ENCODE peak calls at places on chromosome 5, in five cellular contexts. E, A, Y, C and H are unnamed samples.
A peak's percentile ranks its signal among the peaks of the same experiment; 100 is the strongest.

GRCh38 chr5:172760933-172761332 is 10.1 kb downstream of the DUSP1 start:
- DNase-seq in E (no peak), A (no peak), Y (no peak), C (no peak), H (no peak)

GRCh38 chr5:88662801-88663360 is 220.1 kb downstream of the MEF2C start:
- DNase-seq in E (no peak), A (no peak), Y (no peak), C (no peak), H (no peak)

GRCh38 chr5:153629027-153629426 is 138.6 kb downstream of the GRIA1 start:
- DNase-seq in E (peak; percentile 47), A (peak; percentile 31), Y (peak; percentile 75), C (no peak), H (no peak)

GRCh38 chr5:132915681-132916080 is 42.2 kb downstream of the LEAP2 start:
- DNase-seq in E (no peak), A (no peak), Y (no peak), C (no peak), H (no peak)

GRCh38 chr5:153551537-153552079 is 61.1 kb downstream of the GRIA1 start:
- DNase-seq in E (no peak), A (no peak), Y (peak; percentile 30), C (no peak), H (no peak)

GRCh38 chr5:55885359-55885758 is 34.2 kb downstream of the IL31RA start:
- DNase-seq in E (no peak), A (no peak), Y (no peak), C (no peak), H (no peak)

GRCh38 chr5:54882841-54883240 is 102.6 kb downstream of the ESM1 start:
- DNase-seq in E (no peak), A (no peak), Y (no peak), C (no peak), H (no peak)

GRCh38 chr5:32850792-32851191 is 139.7 kb downstream of the NPR3 start:
- DNase-seq in E (no peak), A (no peak), Y (no peak), C (no peak), H (no peak)

GRCh38 chr5:107469485-107469884 is 201.3 kb downstream of the EFNA5 start:
- DNase-seq in E (no peak), A (no peak), Y (no peak), C (no peak), H (no peak)

GRCh38 chr5:60497706-60498500 is 202.1 kb downstream of the DEPDC1B start:
- DNase-seq in E (no peak), A (no peak), Y (no peak), C (no peak), H (no peak)

GRCh38 chr5:176630681-176631222 is 277 bp downstream of the EIF4E1B start:
- DNase-seq in E (no peak), A (no peak), Y (no peak), C (no peak), H (no peak)

GRCh38 chr5:150647275-150648251 is 7.1 kb downstream of the SYNPO start:
- DNase-seq in E (peak; percentile 76), A (no peak), Y (peak; percentile 45), C (peak; percentile 84), H (no peak)

GRCh38 chr5:180598316-180598701 is 7.0 kb upstream of the SCGB3A1 start:
- DNase-seq in E (no peak), A (no peak), Y (no peak), C (no peak), H (no peak)

GRCh38 chr5:138243794-138244193 is 30.6 kb downstream of the GFRA3 start:
- DNase-seq in E (no peak), A (peak; percentile 11), Y (peak; percentile 12), C (no peak), H (no peak)

GRCh38 chr5:58127486-58128220 is 332.2 kb downstream of the PLK2 start:
- DNase-seq in E (no peak), A (no peak), Y (no peak), C (no peak), H (no peak)

GRCh38 chr5:181084631-181085195 is 44.6 kb downstream of the BTNL9 start:
- DNase-seq in E (no peak), A (no peak), Y (no peak), C (no peak), H (no peak)

GRCh38 chr5:177098103-177098771 is 11.5 kb downstream of the FGFR4 start:
- DNase-seq in E (no peak), A (no peak), Y (peak; percentile 44), C (no peak), H (no peak)

GRCh38 chr5:107900721-107901120 is 230.0 kb upstream of the EFNA5 start:
- DNase-seq in E (no peak), A (no peak), Y (no peak), C (no peak), H (no peak)

GRCh38 chr5:39201160-39201794 is 18.1 kb downstream of the FYB1 start:
- DNase-seq in E (no peak), A (no peak), Y (no peak), C (no peak), H (no peak)

GRCh38 chr5:100643473-100643872 is 108.3 kb downstream of the FAM174A start:
- DNase-seq in E (no peak), A (no peak), Y (no peak), C (no peak), H (no peak)

GRCh38 chr5:148229840-148230239 is 8.5 kb upstream of the MARCOL start:
- DNase-seq in E (no peak), A (no peak), Y (no peak), C (no peak), H (no peak)

GRCh38 chr5:176132471-176133288 is 105.5 kb upstream of the SIMC1 start:
- DNase-seq in E (no peak), A (no peak), Y (no peak), C (no peak), H (no peak)

GRCh38 chr5:157828949-157829639 is 29.9 kb downstream of the CLINT1 start:
- DNase-seq in E (no peak), A (no peak), Y (no peak), C (no peak), H (no peak)

GRCh38 chr5:31783762-31784161 is 144.8 kb downstream of the PDZD2 start:
- DNase-seq in E (no peak), A (no peak), Y (peak; percentile 33), C (no peak), H (no peak)

GRCh38 chr5:68389618-68390017 is 174.1 kb downstream of the PIK3R1 start:
- DNase-seq in E (no peak), A (no peak), Y (no peak), C (no peak), H (no peak)

GRCh38 chr5:119088438-119088837 is 17.6 kb downstream of the DMXL1 start:
- DNase-seq in E (no peak), A (no peak), Y (no peak), C (no peak), H (no peak)

GRCh38 chr5:100779669-100780375 is 123.3 kb downstream of the ST8SIA4 start:
- DNase-seq in E (no peak), A (no peak), Y (peak; percentile 44), C (no peak), H (no peak)

GRCh38 chr5:116361171-116361967 is 213.3 kb downstream of the SEMA6A start:
- DNase-seq in E (peak; percentile 51), A (peak; percentile 58), Y (peak; percentile 72), C (peak; percentile 50), H (no peak)

GRCh38 chr5:41747291-41747690 is 122.9 kb downstream of the OXCT1 start:
- DNase-seq in E (no peak), A (no peak), Y (no peak), C (no peak), H (no peak)

GRCh38 chr5:1901983-1902382 is 19.3 kb upstream of the IRX4 start:
- DNase-seq in E (no peak), A (no peak), Y (no peak), C (no peak), H (no peak)

GRCh38 chr5:128366147-128366546 is 171.9 kb downstream of the FBN2 start:
- DNase-seq in E (no peak), A (no peak), Y (no peak), C (no peak), H (no peak)

GRCh38 chr5:82010696-82011095 is 38.9 kb downstream of the ATG10 start:
- DNase-seq in E (no peak), A (no peak), Y (no peak), C (no peak), H (no peak)

GRCh38 chr5:5637163-5637562 is 214.7 kb downstream of the ICE1 start:
- DNase-seq in E (no peak), A (no peak), Y (no peak), C (no peak), H (no peak)

GRCh38 chr5:142725231-142726187 is 39.6 kb upstream of the FGF1 start:
- DNase-seq in E (no peak), A (no peak), Y (no peak), C (no peak), H (no peak)

GRCh38 chr5:76083555-76084495 is 642 bp downstream of the SV2C start:
- DNase-seq in E (no peak), A (peak; percentile 46), Y (no peak), C (no peak), H (no peak)

GRCh38 chr5:367358-368130 is 46.0 kb downstream of the AHRR start:
- DNase-seq in E (peak; percentile 43), A (no peak), Y (no peak), C (no peak), H (no peak)

GRCh38 chr5:3893527-3893926 is 297.9 kb downstream of the IRX1 start:
- DNase-seq in E (no peak), A (no peak), Y (no peak), C (no peak), H (no peak)